ENCODE peak calls at places on chromosome 22, in ten cellular contexts. M, A, N, V, Z, I, W, J, Q and T are unnamed samples.
A peak's percentile ranks its signal among the peaks of the same experiment; 100 is the strongest.

GRCh38 chr22:23067691-23068090 is 2.6 kb upstream of the GNAZ start:
- DNase-seq in M (no peak), A (peak; percentile 8), N (no peak), V (no peak), Z (no peak), I (no peak), W (no peak), J (no peak), Q (no peak), T (no peak)

GRCh38 chr22:22870577-22871398 is 16.8 kb upstream of the IGLL5 start:
- DNase-seq in M (peak; percentile 42), A (no peak), N (no peak), V (no peak), Z (no peak), I (no peak), W (no peak), J (no peak), Q (no peak), T (no peak)

GRCh38 chr22:36641902-36642640 is 61.5 kb downstream of the CACNG2 start:
- DNase-seq in M (no peak), A (no peak), N (no peak), V (no peak), Z (no peak), I (no peak), W (no peak), J (no peak), Q (no peak), T (no peak)

GRCh38 chr22:36135306-36135705 is 25.2 kb downstream of the APOL3 start:
- DNase-seq in M (no peak), A (no peak), N (no peak), V (no peak), Z (no peak), I (no peak), W (no peak), J (no peak), Q (no peak), T (no peak)

GRCh38 chr22:40694409-40694808 is 15.1 kb downstream of the MCHR1 start:
- DNase-seq in M (no peak), A (no peak), N (no peak), V (no peak), Z (no peak), I (no peak), W (no peak), J (peak; percentile 71), Q (no peak), T (no peak)

GRCh38 chr22:16844529-16844928 is 19.3 kb upstream of the XKR3 start:
- DNase-seq in M (no peak), A (no peak), N (no peak), V (no peak), Z (no peak), I (no peak), W (no peak), J (no peak), Q (no peak), T (no peak)

GRCh38 chr22:22894740-22895731 is 7.4 kb downstream of the IGLL5 start:
- DNase-seq in M (no peak), A (peak; percentile 7), N (no peak), V (no peak), Z (no peak), I (peak; percentile 16), W (peak; percentile 41), J (no peak), Q (no peak), T (no peak)

GRCh38 chr22:45903355-45904149 is 73.4 kb downstream of the WNT7B start:
- DNase-seq in M (no peak), A (no peak), N (peak; percentile 28), V (no peak), Z (no peak), I (no peak), W (no peak), J (no peak), Q (no peak), T (no peak)

GRCh38 chr22:33706100-33706499 is 214.2 kb downstream of the LARGE1 start:
- DNase-seq in M (peak; percentile 33), A (peak; percentile 27), N (no peak), V (no peak), Z (no peak), I (no peak), W (no peak), J (no peak), Q (no peak), T (no peak)

GRCh38 chr22:22168190-22168940 is 76.2 kb upstream of the VPREB1 start:
- DNase-seq in M (peak; percentile 30), A (no peak), N (no peak), V (no peak), Z (no peak), I (peak; percentile 67), W (peak; percentile 51), J (no peak), Q (no peak), T (no peak)

GRCh38 chr22:28822930-28823481 is 22.6 kb upstream of the XBP1 start:
- DNase-seq in M (peak; percentile 71), A (no peak), N (no peak), V (no peak), Z (no peak), I (peak; percentile 65), W (no peak), J (no peak), Q (no peak), T (no peak)

GRCh38 chr22:31096637-31097274 is 10.6 kb downstream of the SELENOM start:
- DNase-seq in M (no peak), A (peak; percentile 14), N (no peak), V (no peak), Z (no peak), I (no peak), W (no peak), J (peak; percentile 21), Q (no peak), T (no peak)

GRCh38 chr22:29904020-29904419 is 21.0 kb downstream of the MTMR3 start:
- DNase-seq in M (no peak), A (no peak), N (no peak), V (peak; percentile 10), Z (no peak), I (no peak), W (no peak), J (no peak), Q (no peak), T (no peak)

GRCh38 chr22:36362819-36363377 is 24.9 kb downstream of the MYH9 start:
- DNase-seq in M (no peak), A (no peak), N (no peak), V (no peak), Z (no peak), I (no peak), W (no peak), J (no peak), Q (no peak), T (no peak)

GRCh38 chr22:37182101-37182948 is 5.7 kb downstream of the C1QTNF6 start:
- DNase-seq in M (no peak), A (no peak), N (no peak), V (peak; percentile 76), Z (no peak), I (no peak), W (peak; percentile 45), J (no peak), Q (no peak), T (no peak)

GRCh38 chr22:49084203-49084602 is 743.5 kb downstream of the BRD1 start:
- DNase-seq in M (no peak), A (no peak), N (no peak), V (no peak), Z (no peak), I (no peak), W (no peak), J (no peak), Q (no peak), T (no peak)
- H3K9me3 ChIP-seq in M (no peaks in the 10 kb centered on the region), A (no peaks in the 10 kb centered on the region), N (no peaks in the 10 kb centered on the region), V (peaks cover 7% of the 10 kb centered on the region), Z (no peaks in the 10 kb centered on the region), I (no peaks in the 10 kb centered on the region), W (no peaks in the 10 kb centered on the region), J (no peaks in the 10 kb centered on the region), Q (no peaks in the 10 kb centered on the region), T (no peaks in the 10 kb centered on the region)

GRCh38 chr22:26380072-26380471 is 49.0 kb upstream of the ASPHD2 start:
- DNase-seq in M (no peak), A (no peak), N (no peak), V (no peak), Z (no peak), I (no peak), W (no peak), J (no peak), Q (no peak), T (no peak)

GRCh38 chr22:26372890-26373289 is 56.2 kb upstream of the ASPHD2 start:
- DNase-seq in M (no peak), A (no peak), N (no peak), V (peak; percentile 44), Z (no peak), I (no peak), W (no peak), J (no peak), Q (no peak), T (no peak)

GRCh38 chr22:26377170-26377825 is 51.8 kb upstream of the ASPHD2 start:
- DNase-seq in M (peak; percentile 58), A (no peak), N (no peak), V (no peak), Z (no peak), I (no peak), W (no peak), J (no peak), Q (no peak), T (no peak)

DNA sequence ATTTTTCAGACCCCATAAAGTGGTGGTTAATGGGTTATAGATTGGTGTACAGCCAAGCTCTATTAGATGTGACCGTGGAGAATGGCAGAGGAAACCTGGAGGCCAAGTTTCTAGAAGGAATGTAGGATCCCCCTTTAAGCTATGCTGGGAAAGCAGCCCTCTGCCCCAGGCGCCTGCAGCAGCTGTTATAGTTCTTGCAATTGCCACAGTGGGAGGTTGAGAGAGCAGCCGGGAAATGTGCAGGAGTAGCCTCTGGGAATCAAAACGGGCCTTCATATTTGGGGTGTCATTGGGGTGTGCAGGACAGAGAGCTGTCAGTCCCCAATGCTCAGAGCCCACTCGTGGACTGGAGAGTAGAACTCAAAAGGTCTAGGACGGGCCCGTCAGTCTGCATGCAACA is 54.4 kb upstream of the ASPHD2 start:
- DNase-seq in M (no peak), A (no peak), N (no peak), V (peak; percentile 61), Z (no peak), I (no peak), W (no peak), J (no peak), Q (no peak), T (no peak)
- H3K9me3 ChIP-seq in M (no peaks in the 10 kb centered on the region), A (no peaks in the 10 kb centered on the region), N (no peaks in the 10 kb centered on the region), V (no peaks in the 10 kb centered on the region), Z (no peaks in the 10 kb centered on the region), I (no peaks in the 10 kb centered on the region), W (no peaks in the 10 kb centered on the region), J (no peaks in the 10 kb centered on the region), Q (no peaks in the 10 kb centered on the region), T (no peaks in the 10 kb centered on the region)

GRCh38 chr22:19704355-19705015 is 9.8 kb upstream of the SEPTIN5 start:
- DNase-seq in M (no peak), A (peak; percentile 9), N (no peak), V (no peak), Z (no peak), I (peak; percentile 17), W (peak; percentile 44), J (no peak), Q (no peak), T (no peak)
- H3K9me3 ChIP-seq in M (no peaks in the 10 kb centered on the region), A (no peaks in the 10 kb centered on the region), N (no peaks in the 10 kb centered on the region), V (peaks cover 2% of the 10 kb centered on the region), Z (no peaks in the 10 kb centered on the region), I (no peaks in the 10 kb centered on the region), W (no peaks in the 10 kb centered on the region), J (no peaks in the 10 kb centered on the region), Q (no peaks in the 10 kb centered on the region), T (no peaks in the 10 kb centered on the region)

DNA sequence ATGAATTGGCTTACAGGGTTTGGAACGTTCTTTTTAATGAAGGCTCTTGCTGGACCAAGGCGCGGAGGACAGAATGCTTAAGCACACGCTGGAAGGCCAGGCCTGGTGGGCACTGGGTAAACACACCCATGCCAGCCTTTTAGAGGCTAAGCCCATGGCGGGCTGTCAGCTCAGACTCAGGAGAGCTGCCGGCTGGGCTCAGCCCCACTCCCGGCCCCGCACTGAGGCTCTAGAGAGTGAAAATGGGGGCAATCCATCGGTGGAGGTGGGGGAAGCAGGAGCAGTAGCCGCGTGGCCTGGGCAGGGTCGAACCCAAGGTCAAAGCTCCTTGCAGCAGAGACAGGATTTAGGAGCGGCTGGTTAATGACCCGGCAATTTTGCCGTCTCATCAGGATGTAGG is 1157.4 kb downstream of the BRD1 start:
- DNase-seq in M (no peak), A (no peak), N (no peak), V (no peak), Z (no peak), I (no peak), W (no peak), J (no peak), Q (no peak), T (no peak)
- H3K9me3 ChIP-seq in M (no peaks in the 10 kb centered on the region), A (no peaks in the 10 kb centered on the region), N (peaks cover 8% of the 10 kb centered on the region), V (peaks cover 22% of the 10 kb centered on the region), Z (no peaks in the 10 kb centered on the region), I (peaks cover 7% of the 10 kb centered on the region), W (no peaks in the 10 kb centered on the region), J (no peaks in the 10 kb centered on the region), Q (no peaks in the 10 kb centered on the region), T (no peaks in the 10 kb centered on the region)